ENCODE peak calls at places on chromosomes 11 and 22, in four cellular contexts. E is WTC11, U is H1, J is K562. X is an unnamed sample.
A peak's percentile ranks its signal among the peaks of the same experiment; 100 is the strongest.

GRCh38 chr11:3046641-3047040 is 10.6 kb downstream of the CARS1 start:
- DNase-seq in E (no peak), U (no peak), J (no peak), X (no peak)

GRCh38 chr11:120900642-120901041 is 123.3 kb upstream of the TBCEL start:
- DNase-seq in E (no peak), U (no peak), J (no peak), X (peak; percentile 44)

GRCh38 chr22:31604746-31605705 is 57.0 kb downstream of the PISD start:
- DNase-seq in E (no peak), U (no peak), J (no peak), X (no peak)

GRCh38 chr11:126601550-126602215 is 246.2 kb downstream of the ST3GAL4 start:
- DNase-seq in E (no peak), U (no peak), J (no peak), X (no peak)

GRCh38 chr11:86575927-86576326 is 96.5 kb downstream of the ME3 start:
- DNase-seq in E (no peak), U (no peak), J (no peak), X (no peak)

GRCh38 chr11:134841411-134841810 is 429.4 kb upstream of the B3GAT1 start:
- DNase-seq in E (no peak), U (no peak), J (no peak), X (no peak)

GRCh38 chr11:2587132-2587930 is 112.5 kb downstream of the KCNQ1OT1 start:
- DNase-seq in E (no peak), U (no peak), J (peak; percentile 4), X (peak; percentile 14)

GRCh38 chr22:30246962-30247376 is 410 bp upstream of the LIF start:
- DNase-seq in E (no peak), U (no peak), J (no peak), X (peak; percentile 53)

GRCh38 chr11:70742553-70743291 is 344.4 kb downstream of the CTTN start:
- DNase-seq in E (peak; percentile 85), U (peak; percentile 82), J (peak; percentile 94), X (peak; percentile 82)

GRCh38 chr11:6646631-6647281 is 8.9 kb downstream of the DCHS1 start:
- DNase-seq in E (no peak), U (no peak), J (no peak), X (peak; percentile 88)

GRCh38 chr11:74932169-74932568 is 16.7 kb downstream of the XRRA1 start:
- DNase-seq in E (no peak), U (no peak), J (no peak), X (no peak)

GRCh38 chr11:32331098-32331497 is 104.2 kb downstream of the WT1 start:
- DNase-seq in E (no peak), U (no peak), J (no peak), X (no peak)

GRCh38 chr11:122883682-122883981 is 1.1 kb downstream of the JHY start:
- DNase-seq in E (no peak), U (no peak), J (no peak), X (no peak)

GRCh38 chr22:48503035-48503625 is 1324.5 kb downstream of the BRD1 start:
- DNase-seq in E (no peak), U (no peak), J (no peak), X (no peak)

GRCh38 chr22:25763239-25763777 is 21.3 kb downstream of the MYO18B start:
- DNase-seq in E (no peak), U (no peak), J (no peak), X (no peak)

GRCh38 chr11:9757809-9758675 is 94.2 kb downstream of the SWAP70 start:
- DNase-seq in E (peak; percentile 79), U (peak; percentile 91), J (peak; percentile 99), X (peak; percentile 99)

GRCh38 chr11:9758676-9759518 is 95.0 kb downstream of the SWAP70 start:
- DNase-seq in E (no peak), U (peak; percentile 79), J (peak; percentile 78), X (peak; percentile 92)

GRCh38 chr11:9759519-9760179 is 95.8 kb downstream of the SWAP70 start:
- DNase-seq in E (no peak), U (no peak), J (peak; percentile 69), X (peak; percentile 47)

GRCh38 chr11:9761441-9761945 is 97.6 kb downstream of the SWAP70 start:
- DNase-seq in E (no peak), U (no peak), J (no peak), X (no peak)

GRCh38 chr11:9760180-9760550 is 96.3 kb downstream of the SWAP70 start:
- DNase-seq in E (no peak), U (no peak), J (no peak), X (no peak)
- TF ChIP-seq TEAD4 in E (no peak), U (no peak), J (no peak), X (no peak)

DNA sequence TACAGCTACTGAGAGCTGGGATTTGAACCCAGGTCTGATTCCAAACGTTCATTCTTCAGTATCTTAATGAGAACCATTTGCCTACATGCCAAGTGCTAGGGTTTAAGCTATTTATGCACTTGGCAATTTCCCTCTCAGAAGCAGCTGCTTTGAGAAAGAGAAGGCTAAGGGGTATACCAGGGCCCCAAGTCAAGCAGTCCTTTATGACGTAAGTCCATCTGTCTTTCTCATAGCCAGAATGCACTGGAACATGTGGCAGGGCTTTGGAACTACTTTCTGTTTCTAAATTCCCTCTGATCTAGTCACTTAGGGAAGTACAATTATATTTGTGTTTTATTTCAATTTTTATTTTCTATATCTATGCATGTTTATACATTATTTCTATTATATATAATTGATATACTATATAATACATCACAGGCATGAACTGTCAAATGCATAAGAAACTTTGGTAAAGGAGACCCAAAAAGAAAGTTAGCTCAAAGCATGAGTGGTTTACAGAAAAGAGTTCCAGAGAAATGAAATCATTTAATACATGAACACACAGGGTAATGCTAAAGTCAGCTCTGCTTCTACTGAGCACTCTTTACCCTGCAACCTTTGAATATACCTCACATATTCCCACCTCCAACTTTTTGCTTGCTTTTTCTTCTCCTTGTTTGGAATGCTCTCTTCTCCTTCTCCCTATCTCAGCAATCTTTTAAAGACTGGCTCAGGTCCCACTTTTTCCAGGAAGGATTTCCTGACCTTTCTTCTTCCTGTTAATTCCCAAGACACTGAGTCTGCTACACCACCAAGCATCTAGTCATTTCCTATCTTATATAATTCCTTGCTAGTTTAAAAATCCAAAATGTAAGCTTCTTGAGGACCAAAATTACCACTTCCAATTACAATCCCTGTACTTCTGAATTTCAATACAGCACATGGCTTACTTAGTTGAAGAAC is 80.5 kb upstream of the GDPD4 start:
- DNase-seq in E (no peak), U (no peak), J (no peak), X (no peak)
- TF ChIP-seq TEAD4 in E (no peak), U (no peak), J (no peak), X (no peak)

GRCh38 chr11:118818130-118818529 is 27.2 kb upstream of the DDX6 start:
- DNase-seq in E (no peak), U (no peak), J (no peak), X (no peak)

GRCh38 chr11:118819687-118820086 is 28.7 kb upstream of the DDX6 start:
- DNase-seq in E (no peak), U (no peak), J (no peak), X (no peak)

GRCh38 chr11:118820412-118821357 is 29.7 kb upstream of the DDX6 start:
- DNase-seq in E (peak; percentile 27), U (peak; percentile 52), J (no peak), X (peak; percentile 31)
- TF ChIP-seq TEAD4 in E (no peak), U (no peak), J (no peak), X (no peak)

DNA sequence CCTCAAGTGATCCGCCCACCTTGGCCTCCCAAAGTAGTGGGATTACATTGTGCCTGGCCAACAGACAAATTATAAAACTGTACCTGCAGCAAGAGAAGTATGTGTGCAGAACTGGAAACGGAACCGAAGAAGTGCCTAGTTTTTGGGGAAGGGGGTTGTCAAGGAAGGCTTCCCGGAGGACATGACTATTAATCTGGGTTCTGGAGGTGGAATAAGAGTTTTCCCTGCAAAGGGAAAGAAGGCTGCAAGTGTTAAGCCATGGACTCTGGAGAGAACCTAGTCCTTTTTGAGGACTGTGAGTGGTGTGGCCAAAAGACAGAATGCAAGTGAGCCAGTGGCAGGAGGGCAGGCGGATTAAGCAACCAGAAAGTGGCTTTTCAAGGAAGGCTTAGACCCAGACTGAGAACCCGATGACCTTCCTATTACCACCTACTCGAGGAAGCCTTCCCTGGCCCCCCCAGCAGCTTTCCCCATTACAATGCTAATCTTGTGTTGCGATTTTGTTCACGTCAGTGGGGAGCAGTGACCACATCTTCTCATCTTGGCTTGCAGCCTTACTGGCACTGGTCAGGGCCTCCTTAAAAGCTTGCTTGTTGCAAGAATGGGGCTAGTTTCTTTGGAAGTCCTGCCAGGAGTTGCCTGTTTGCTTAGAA is 5.7 kb upstream of the SEPTIN3 start:
- DNase-seq in E (no peak), U (no peak), J (no peak), X (no peak)
- TF ChIP-seq TEAD4 in E (no peak), U (no peak), J (no peak), X (no peak)